ENCODE peak calls at places on chromosome 18, in seven cellular contexts. One of them, this sample, is unnamed.
A peak's percentile ranks its signal among the peaks of the same experiment; 100 is the strongest.

GRCh38 chr18:34803877-34804276 is 93.8 kb downstream of the DTNA start:
- DNase-seq in stimulated activated CD8-positive, alpha-beta memory T cell treated with anti-CD3 and anti-CD28 coated beads, Interleukin-7, amount 100 ng/mL, for 4 hours: no peak
- DNase-seq in effector CD4-positive, alpha-beta T cell: no peak
- DNase-seq in ELR: no peak
- DNase-seq in H9: no peak
- DNase-seq in stimulated activated CD4-positive, alpha-beta T cell treated with anti-CD3 and anti-CD28 coated beads, Interleukin-1b, Interleukin-23, amount 100 ng/mL, for 1 hour: no peak
- DNase-seq in NCI-H2107: no peak
- DNase-seq in this sample: no peak

GRCh38 chr18:74282359-74283254 is 9.2 kb downstream of the CYB5A start:
- DNase-seq in ELR: no peak
- DNase-seq in H9: peak; percentile 62
- DNase-seq in effector CD4-positive, alpha-beta T cell: no peak
- DNase-seq in stimulated activated CD4-positive, alpha-beta T cell treated with anti-CD3 and anti-CD28 coated beads, Interleukin-1b, Interleukin-23, amount 100 ng/mL, for 1 hour: no peak
- DNase-seq in NCI-H2107: no peak
- DNase-seq in stimulated activated CD8-positive, alpha-beta memory T cell treated with anti-CD3 and anti-CD28 coated beads, Interleukin-7, amount 100 ng/mL, for 4 hours: no peak
- DNase-seq in this sample: no peak

GRCh38 chr18:6951336-6952090 is 166.1 kb downstream of the LAMA1 start:
- DNase-seq in NCI-H2107: no peak
- DNase-seq in stimulated activated CD4-positive, alpha-beta T cell treated with anti-CD3 and anti-CD28 coated beads, Interleukin-1b, Interleukin-23, amount 100 ng/mL, for 1 hour: no peak
- DNase-seq in effector CD4-positive, alpha-beta T cell: no peak
- DNase-seq in stimulated activated CD8-positive, alpha-beta memory T cell treated with anti-CD3 and anti-CD28 coated beads, Interleukin-7, amount 100 ng/mL, for 4 hours: no peak
- DNase-seq in H9: no peak
- DNase-seq in ELR: no peak
- DNase-seq in this sample: no peak

GRCh38 chr18:49340446-49340845 is 120.0 kb downstream of the DYM start:
- DNase-seq in effector CD4-positive, alpha-beta T cell: no peak
- DNase-seq in stimulated activated CD4-positive, alpha-beta T cell treated with anti-CD3 and anti-CD28 coated beads, Interleukin-1b, Interleukin-23, amount 100 ng/mL, for 1 hour: no peak
- DNase-seq in ELR: peak; percentile 54
- DNase-seq in H9: no peak
- DNase-seq in NCI-H2107: no peak
- DNase-seq in stimulated activated CD8-positive, alpha-beta memory T cell treated with anti-CD3 and anti-CD28 coated beads, Interleukin-7, amount 100 ng/mL, for 4 hours: no peak
- DNase-seq in this sample: no peak

GRCh38 chr18:69956037-69956436 is 8.4 kb upstream of the CD226 start:
- DNase-seq in NCI-H2107: no peak
- DNase-seq in effector CD4-positive, alpha-beta T cell: no peak
- DNase-seq in H9: no peak
- DNase-seq in stimulated activated CD8-positive, alpha-beta memory T cell treated with anti-CD3 and anti-CD28 coated beads, Interleukin-7, amount 100 ng/mL, for 4 hours: no peak
- DNase-seq in ELR: no peak
- DNase-seq in stimulated activated CD4-positive, alpha-beta T cell treated with anti-CD3 and anti-CD28 coated beads, Interleukin-1b, Interleukin-23, amount 100 ng/mL, for 1 hour: no peak
- DNase-seq in this sample: no peak

GRCh38 chr18:80033181-80034067 is 810 bp upstream of the RBFA start:
- DNase-seq in stimulated activated CD8-positive, alpha-beta memory T cell treated with anti-CD3 and anti-CD28 coated beads, Interleukin-7, amount 100 ng/mL, for 4 hours: peak; percentile 84
- DNase-seq in ELR: no peak
- DNase-seq in effector CD4-positive, alpha-beta T cell: no peak
- DNase-seq in H9: peak; percentile 98
- DNase-seq in stimulated activated CD4-positive, alpha-beta T cell treated with anti-CD3 and anti-CD28 coated beads, Interleukin-1b, Interleukin-23, amount 100 ng/mL, for 1 hour: peak; percentile 41
- DNase-seq in NCI-H2107: peak; percentile 90
- DNase-seq in this sample: peak; percentile 65

GRCh38 chr18:44841769-44842587 is 161.3 kb downstream of the SETBP1 start:
- DNase-seq in H9: no peak
- DNase-seq in NCI-H2107: no peak
- DNase-seq in ELR: no peak
- DNase-seq in stimulated activated CD8-positive, alpha-beta memory T cell treated with anti-CD3 and anti-CD28 coated beads, Interleukin-7, amount 100 ng/mL, for 4 hours: no peak
- DNase-seq in stimulated activated CD4-positive, alpha-beta T cell treated with anti-CD3 and anti-CD28 coated beads, Interleukin-1b, Interleukin-23, amount 100 ng/mL, for 1 hour: no peak
- DNase-seq in effector CD4-positive, alpha-beta T cell: no peak
- DNase-seq in this sample: no peak

GRCh38 chr18:58590231-58590630 is 38.7 kb downstream of the ALPK2 start:
- DNase-seq in H9: no peak
- DNase-seq in ELR: peak; percentile 29
- DNase-seq in stimulated activated CD4-positive, alpha-beta T cell treated with anti-CD3 and anti-CD28 coated beads, Interleukin-1b, Interleukin-23, amount 100 ng/mL, for 1 hour: no peak
- DNase-seq in effector CD4-positive, alpha-beta T cell: no peak
- DNase-seq in NCI-H2107: no peak
- DNase-seq in stimulated activated CD8-positive, alpha-beta memory T cell treated with anti-CD3 and anti-CD28 coated beads, Interleukin-7, amount 100 ng/mL, for 4 hours: no peak
- DNase-seq in this sample: no peak

GRCh38 chr18:62987859-62988258 is 272.5 kb downstream of the PHLPP1 start:
- DNase-seq in ELR: no peak
- DNase-seq in stimulated activated CD8-positive, alpha-beta memory T cell treated with anti-CD3 and anti-CD28 coated beads, Interleukin-7, amount 100 ng/mL, for 4 hours: no peak
- DNase-seq in NCI-H2107: no peak
- DNase-seq in stimulated activated CD4-positive, alpha-beta T cell treated with anti-CD3 and anti-CD28 coated beads, Interleukin-1b, Interleukin-23, amount 100 ng/mL, for 1 hour: no peak
- DNase-seq in H9: no peak
- DNase-seq in effector CD4-positive, alpha-beta T cell: no peak
- DNase-seq in this sample: no peak

GRCh38 chr18:77866309-77866708 is 616.7 kb downstream of the GALR1 start:
- DNase-seq in ELR: no peak
- DNase-seq in effector CD4-positive, alpha-beta T cell: no peak
- DNase-seq in stimulated activated CD4-positive, alpha-beta T cell treated with anti-CD3 and anti-CD28 coated beads, Interleukin-1b, Interleukin-23, amount 100 ng/mL, for 1 hour: no peak
- DNase-seq in H9: no peak
- DNase-seq in stimulated activated CD8-positive, alpha-beta memory T cell treated with anti-CD3 and anti-CD28 coated beads, Interleukin-7, amount 100 ng/mL, for 4 hours: no peak
- DNase-seq in NCI-H2107: peak; percentile 63
- DNase-seq in this sample: no peak

GRCh38 chr18:71209944-71210343 is 921.1 kb downstream of the SOCS6 start:
- DNase-seq in H9: no peak
- DNase-seq in ELR: no peak
- DNase-seq in stimulated activated CD4-positive, alpha-beta T cell treated with anti-CD3 and anti-CD28 coated beads, Interleukin-1b, Interleukin-23, amount 100 ng/mL, for 1 hour: no peak
- DNase-seq in effector CD4-positive, alpha-beta T cell: no peak
- DNase-seq in NCI-H2107: no peak
- DNase-seq in stimulated activated CD8-positive, alpha-beta memory T cell treated with anti-CD3 and anti-CD28 coated beads, Interleukin-7, amount 100 ng/mL, for 4 hours: no peak
- DNase-seq in this sample: no peak

GRCh38 chr18:47331051-47331450 is 79.6 kb upstream of the SKOR2 start:
- DNase-seq in NCI-H2107: no peak
- DNase-seq in stimulated activated CD4-positive, alpha-beta T cell treated with anti-CD3 and anti-CD28 coated beads, Interleukin-1b, Interleukin-23, amount 100 ng/mL, for 1 hour: no peak
- DNase-seq in effector CD4-positive, alpha-beta T cell: no peak
- DNase-seq in ELR: no peak
- DNase-seq in stimulated activated CD8-positive, alpha-beta memory T cell treated with anti-CD3 and anti-CD28 coated beads, Interleukin-7, amount 100 ng/mL, for 4 hours: no peak
- DNase-seq in H9: no peak
- DNase-seq in this sample: no peak

GRCh38 chr18:60826346-60826745 is 453.8 kb upstream of the MC4R start:
- DNase-seq in stimulated activated CD8-positive, alpha-beta memory T cell treated with anti-CD3 and anti-CD28 coated beads, Interleukin-7, amount 100 ng/mL, for 4 hours: no peak
- DNase-seq in stimulated activated CD4-positive, alpha-beta T cell treated with anti-CD3 and anti-CD28 coated beads, Interleukin-1b, Interleukin-23, amount 100 ng/mL, for 1 hour: no peak
- DNase-seq in H9: no peak
- DNase-seq in NCI-H2107: no peak
- DNase-seq in effector CD4-positive, alpha-beta T cell: no peak
- DNase-seq in ELR: no peak
- DNase-seq in this sample: no peak

GRCh38 chr18:24987933-24988840 is 363.8 kb downstream of the ZNF521 start:
- DNase-seq in ELR: no peak
- DNase-seq in effector CD4-positive, alpha-beta T cell: no peak
- DNase-seq in stimulated activated CD8-positive, alpha-beta memory T cell treated with anti-CD3 and anti-CD28 coated beads, Interleukin-7, amount 100 ng/mL, for 4 hours: no peak
- DNase-seq in H9: peak; percentile 43
- DNase-seq in stimulated activated CD4-positive, alpha-beta T cell treated with anti-CD3 and anti-CD28 coated beads, Interleukin-1b, Interleukin-23, amount 100 ng/mL, for 1 hour: no peak
- DNase-seq in NCI-H2107: no peak
- DNase-seq in this sample: no peak

GRCh38 chr18:63317982-63318881 is 1.3 kb downstream of the BCL2 start:
- DNase-seq in H9: peak; percentile 85
- DNase-seq in stimulated activated CD4-positive, alpha-beta T cell treated with anti-CD3 and anti-CD28 coated beads, Interleukin-1b, Interleukin-23, amount 100 ng/mL, for 1 hour: peak; percentile 59
- DNase-seq in NCI-H2107: peak; percentile 90
- DNase-seq in effector CD4-positive, alpha-beta T cell: peak; percentile 70
- DNase-seq in ELR: peak; percentile 11
- DNase-seq in stimulated activated CD8-positive, alpha-beta memory T cell treated with anti-CD3 and anti-CD28 coated beads, Interleukin-7, amount 100 ng/mL, for 4 hours: peak; percentile 69
- DNase-seq in this sample: peak; percentile 74

GRCh38 chr18:33231474-33232317 is 208.8 kb downstream of the CCDC178 start:
- DNase-seq in H9: peak; percentile 84
- DNase-seq in stimulated activated CD4-positive, alpha-beta T cell treated with anti-CD3 and anti-CD28 coated beads, Interleukin-1b, Interleukin-23, amount 100 ng/mL, for 1 hour: peak; percentile 7
- DNase-seq in stimulated activated CD8-positive, alpha-beta memory T cell treated with anti-CD3 and anti-CD28 coated beads, Interleukin-7, amount 100 ng/mL, for 4 hours: no peak
- DNase-seq in effector CD4-positive, alpha-beta T cell: no peak
- DNase-seq in NCI-H2107: peak; percentile 24
- DNase-seq in ELR: peak; percentile 45
- DNase-seq in this sample: no peak

GRCh38 chr18:26480897-26481795 is 67.2 kb downstream of the KCTD1 start:
- DNase-seq in H9: no peak
- DNase-seq in stimulated activated CD8-positive, alpha-beta memory T cell treated with anti-CD3 and anti-CD28 coated beads, Interleukin-7, amount 100 ng/mL, for 4 hours: no peak
- DNase-seq in ELR: peak; percentile 99
- DNase-seq in effector CD4-positive, alpha-beta T cell: no peak
- DNase-seq in NCI-H2107: no peak
- DNase-seq in stimulated activated CD4-positive, alpha-beta T cell treated with anti-CD3 and anti-CD28 coated beads, Interleukin-1b, Interleukin-23, amount 100 ng/mL, for 1 hour: no peak
- DNase-seq in this sample: no peak

GRCh38 chr18:46920067-46920466 is 2.7 kb downstream of the KATNAL2 start:
- DNase-seq in H9: no peak
- DNase-seq in effector CD4-positive, alpha-beta T cell: no peak
- DNase-seq in ELR: peak; percentile 4
- DNase-seq in NCI-H2107: no peak
- DNase-seq in stimulated activated CD8-positive, alpha-beta memory T cell treated with anti-CD3 and anti-CD28 coated beads, Interleukin-7, amount 100 ng/mL, for 4 hours: no peak
- DNase-seq in stimulated activated CD4-positive, alpha-beta T cell treated with anti-CD3 and anti-CD28 coated beads, Interleukin-1b, Interleukin-23, amount 100 ng/mL, for 1 hour: no peak
- DNase-seq in this sample: no peak

This sample was measured in T-helper 17 cell.